ENCODE peak calls at places on chromosomes 4 and X, in four cellular contexts. C, A, G and Y are unnamed samples. For H3K4me1, the result is how much of the 10 kb centered on the place peaks cover.

GRCh38 chr4:78483811-78484210 is 67.8 kb upstream of the ANXA3 start:
- DNase-seq in A (no peak), C (no peak), G (no peak), Y (no peak)

GRCh38 chr4:16079046-16079445 is 4.8 kb downstream of the PROM1 start:
- DNase-seq in A (peak), C (no peak), G (no peak), Y (no peak)

GRCh38 chr4:47222276-47222675 is 190.9 kb downstream of the GABRB1 start:
- DNase-seq in A (peak), C (no peak), G (no peak), Y (no peak)

GRCh38 chrX:147741776-147742175 is 169.9 kb upstream of the FMR1 start:
- DNase-seq in G (no peak), C (no peak), A (no peak), Y (no peak)

GRCh38 chr4:22485751-22486150 is 30.1 kb downstream of the ADGRA3 start:
- DNase-seq in C (no peak), G (no peak), A (peak), Y (no peak)

GRCh38 chr4:704198-704891 is 1.3 kb upstream of the PCGF3 start:
- DNase-seq in C (no peak), G (no peak), A (no peak), Y (no peak)

GRCh38 chr4:110163327-110164070 is 34.9 kb downstream of the ELOVL6 start:
- DNase-seq in G (no peak), A (peak), C (no peak), Y (no peak)

GRCh38 chr4:45147866-45148265 is 421.5 kb upstream of the GNPDA2 start:
- DNase-seq in C (no peak), A (peak), G (no peak), Y (no peak)

GRCh38 chr4:74534936-74535335 is 90.0 kb downstream of the AREG start:
- DNase-seq in G (no peak), A (no peak), C (no peak), Y (no peak)

GRCh38 chrX:24276011-24276410 is 37.9 kb downstream of the SUPT20HL2 start:
- DNase-seq in C (no peak), G (no peak), A (no peak), Y (no peak)

GRCh38 chr4:72215198-72215597 is 183.4 kb downstream of the NPFFR2 start:
- DNase-seq in G (no peak), A (no peak), C (no peak), Y (no peak)

GRCh38 chr4:37977471-37978452 is 17.6 kb downstream of the PTTG2 start:
- DNase-seq in A (peak), C (peak), G (no peak), Y (peak)

GRCh38 chrX:70434914-70435586 is 9.6 kb upstream of the DLG3 start:
- DNase-seq in C (peak), A (peak), G (no peak), Y (peak)

GRCh38 chr4:164540987-164541386 is 212.9 kb upstream of the SMIM31 start:
- DNase-seq in G (no peak), A (no peak), C (no peak), Y (no peak)

GRCh38 chrX:120291211-120291610 is 20.1 kb downstream of the TMEM255A start:
- DNase-seq in A (no peak), G (no peak), C (no peak), Y (no peak)

GRCh38 chr4:54783402-54784110 is 125.8 kb downstream of the KIT start:
- DNase-seq in A (no peak), G (no peak), C (no peak), Y (no peak)

GRCh38 chr4:95585016-95585695 is 36.4 kb upstream of the UNC5C start:
- DNase-seq in G (no peak), A (peak), C (no peak), Y (no peak)

GRCh38 chr4:184806246-184806550 is 19.6 kb downstream of the ACSL1 start:
- DNase-seq in A (no peak), C (no peak), G (no peak), Y (no peak)

GRCh38 chr4:32824321-32824720 is 2104.2 kb downstream of the PCDH7 start:
- DNase-seq in C (no peak), G (no peak), A (peak), Y (no peak)

GRCh38 chr4:1418494-1419285 is 12.4 kb upstream of the NKX1-1 start:
- DNase-seq in C (no peak), G (no peak), A (no peak), Y (peak)

GRCh38 chr4:87559090-87559837 is 30.1 kb upstream of the SPARCL1 start:
- DNase-seq in C (no peak), G (peak), A (no peak), Y (peak)

GRCh38 chr4:180057198-180057821 is 2185.9 kb upstream of the TENM3 start:
- DNase-seq in C (no peak), G (no peak), A (no peak), Y (no peak)
- TF ChIP-seq CTCF in C (no peak), G (peak), A (no peak), Y (no peak)

GRCh38 chrX:111736571-111736970 is 55.6 kb downstream of the ALG13 start:
- DNase-seq in G (no peak), A (no peak), C (no peak), Y (no peak)
- H3K4me1 ChIP-seq in G (under half), A (under half), C (under half), Y (under half)

DNA sequence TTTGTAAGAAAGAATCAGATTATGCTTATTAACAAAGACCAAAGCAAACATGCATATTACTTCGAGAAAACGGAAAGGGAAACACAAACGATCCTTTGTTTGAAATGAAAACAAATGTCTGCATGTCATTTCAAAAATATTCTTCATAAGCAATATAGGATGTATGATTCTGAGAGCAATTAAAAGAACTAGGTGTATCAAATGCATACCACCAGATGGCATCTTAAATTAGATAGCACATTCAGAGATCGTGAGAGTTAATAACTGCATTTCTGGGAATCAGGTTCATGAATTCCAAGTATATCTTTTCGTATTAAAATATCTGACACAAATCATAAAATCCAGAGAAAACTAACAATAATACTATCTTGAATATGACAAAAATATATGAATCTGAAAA is 159.5 kb downstream of the PPP3CA start:
- DNase-seq in C (no peak), A (no peak), G (no peak), Y (no peak)
- TF ChIP-seq CTCF in C (peak), A (peak), G (peak), Y (no peak)

GRCh38 chr4:188903995-188904394 is 764.8 kb downstream of the TRIML1 start:
- DNase-seq in G (no peak), A (no peak), C (no peak), Y (no peak)

GRCh38 chr4:188905248-188905647 is 766.0 kb downstream of the TRIML1 start:
- DNase-seq in G (no peak), A (no peak), C (no peak), Y (no peak)

GRCh38 chr4:188904617-188905016 is 765.4 kb downstream of the TRIML1 start:
- DNase-seq in G (no peak), C (no peak), A (no peak), Y (no peak)
- H3K4me1 ChIP-seq in G (under half), C (under half), A (under half), Y (under half)

GRCh38 chr4:82524570-82525152 is 37.1 kb downstream of the TMEM150C start:
- DNase-seq in C (no peak), G (no peak), A (no peak), Y (no peak)

GRCh38 chr4:82528074-82528473 is 33.7 kb downstream of the TMEM150C start:
- DNase-seq in G (no peak), A (no peak), C (no peak), Y (no peak)

GRCh38 chr4:82525287-82525898 is 36.4 kb downstream of the TMEM150C start:
- DNase-seq in G (no peak), A (no peak), C (no peak), Y (no peak)

GRCh38 chr4:82529322-82529721 is 32.5 kb downstream of the TMEM150C start:
- DNase-seq in A (no peak), C (no peak), G (no peak), Y (no peak)

DNA sequence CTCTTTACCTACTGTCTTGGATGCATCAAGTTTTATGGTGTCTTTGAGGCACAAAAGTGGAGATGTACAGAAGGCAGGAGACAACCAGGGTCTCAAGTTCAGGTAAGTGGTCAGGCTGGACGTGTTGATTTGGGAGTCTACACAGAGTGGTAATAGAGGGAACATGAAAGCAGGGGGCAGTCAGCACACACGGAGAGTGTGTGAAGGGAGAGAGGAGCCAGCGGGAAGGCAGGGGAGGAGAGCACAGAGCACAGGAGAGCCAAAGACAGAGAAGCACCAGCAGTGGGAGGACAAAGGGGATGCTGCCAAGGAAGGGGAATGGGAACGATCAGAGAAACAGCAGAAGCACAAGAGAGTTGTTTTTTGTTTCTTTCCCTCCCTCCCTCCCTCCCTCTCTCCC is 32.9 kb downstream of the TMEM150C start:
- DNase-seq in A (no peak), C (no peak), G (no peak), Y (peak)
- TF ChIP-seq CTCF in A (no peak), C (no peak), G (peak), Y (no peak)

GRCh38 chrX:106468433-106468832 is 143.3 kb upstream of the RADX start:
- DNase-seq in G (no peak), C (peak), A (no peak), Y (no peak)
- H3K4me1 ChIP-seq in G (under half), C (under half), A (under half), Y (under half)

GRCh38 chrX:95760356-95760755 is 924.3 kb upstream of the DIAPH2 start:
- DNase-seq in C (no peak), A (no peak), G (no peak), Y (no peak)

GRCh38 chrX:95762716-95763115 is 921.9 kb upstream of the DIAPH2 start:
- DNase-seq in G (no peak), C (no peak), A (no peak), Y (no peak)

GRCh38 chrX:95764972-95765451 is 919.6 kb upstream of the DIAPH2 start:
- DNase-seq in A (peak), G (peak), C (no peak), Y (peak)
- TF ChIP-seq CTCF in A (peak), G (peak), C (peak), Y (no peak)

GRCh38 chr4:140937866-140938265 is 181.7 kb upstream of the TBC1D9 start:
- DNase-seq in G (no peak), C (no peak), A (peak), Y (no peak)
- H3K4me1 ChIP-seq in G (under half), C (under half), A (under half), Y (under half)